ENCODE peak calls at places on chromosomes 7 and 10, in five cellular contexts. O is cardiac muscle cell, Z is pancreas, Y is mammary epithelial cell, H is neuronal stem cell. L is an unnamed sample.

GRCh38 chr7:137081276-137081675 is 212.8 kb downstream of the CHRM2 start:
- DNase-seq in O (peak; percentile 18), Z (no peak), Y (no peak), H (no peak), L (no peak)

GRCh38 chr10:133461841-133462240 is 8.1 kb downstream of the SCART1 start:
- DNase-seq in O (no peak), Z (peak; percentile 6), Y (no peak), H (no peak), L (no peak)

GRCh38 chr7:4799508-4800268 is 24.3 kb downstream of the AP5Z1 start:
- DNase-seq in O (peak; percentile 19), Z (no peak), Y (peak; percentile 12), H (no peak), L (no peak)

GRCh38 chr7:41164440-41164839 is 538.5 kb downstream of the INHBA start:
- DNase-seq in O (peak; percentile 8), Z (no peak), Y (no peak), H (no peak), L (no peak)

GRCh38 chr7:301291-302053 is 11.5 kb downstream of the FOXL3 start:
- DNase-seq in O (no peak), Z (no peak), Y (no peak), H (no peak), L (no peak)

GRCh38 chr10:23439452-23439919 is 611 bp downstream of the OTUD1 start:
- DNase-seq in O (peak; percentile 37), Z (no peak), Y (no peak), H (peak; percentile 15), L (no peak)

GRCh38 chr7:20777377-20778062 is 9.2 kb downstream of the SP8 start:
- DNase-seq in O (no peak), Z (no peak), Y (no peak), H (no peak), L (no peak)

GRCh38 chr10:102131286-102132170 is 1.3 kb upstream of the PPRC1 start:
- DNase-seq in O (no peak), Z (no peak), Y (peak; percentile 57), H (no peak), L (no peak)

GRCh38 chr7:93427107-93427506 is 147.4 kb downstream of the CALCR start:
- DNase-seq in O (no peak), Z (no peak), Y (no peak), H (no peak), L (no peak)

GRCh38 chr7:266851-267840 is 22.8 kb upstream of the FOXL3 start:
- DNase-seq in O (no peak), Z (peak; percentile 63), Y (peak; percentile 20), H (no peak), L (no peak)

GRCh38 chr10:87861566-87861952 is 1.8 kb downstream of the KLLN start:
- DNase-seq in O (peak; percentile 91), Z (peak; percentile 81), Y (peak; percentile 87), H (no peak), L (peak; percentile 19)

GRCh38 chr7:116806046-116806944 is 56.1 kb upstream of the CAPZA2 start:
- DNase-seq in O (no peak), Z (no peak), Y (no peak), H (no peak), L (no peak)

GRCh38 chr7:50682079-50682478 is 100.6 kb downstream of the GRB10 start:
- DNase-seq in O (no peak), Z (no peak), Y (no peak), H (no peak), L (no peak)

GRCh38 chr10:14423111-14423744 is 92.5 kb upstream of the FRMD4A start:
- DNase-seq in O (no peak), Z (peak; percentile 55), Y (no peak), H (no peak), L (no peak)

GRCh38 chr7:12385364-12385786 is 18.3 kb downstream of the VWDE start:
- DNase-seq in O (no peak), Z (no peak), Y (no peak), H (no peak), L (no peak)

GRCh38 chr10:92291921-92292860 is 1.2 kb downstream of the MARCHF5 start:
- DNase-seq in O (peak; percentile 69), Z (peak; percentile 41), Y (peak; percentile 58), H (peak; percentile 23), L (peak; percentile 5)

GRCh38 chr7:98423043-98423442 is 22.2 kb upstream of the BAIAP2L1 start:
- DNase-seq in O (peak; percentile 27), Z (no peak), Y (peak; percentile 9), H (no peak), L (no peak)

GRCh38 chr10:69383485-69384089 is 33.1 kb downstream of the TACR2 start:
- DNase-seq in O (peak; percentile 56), Z (no peak), Y (no peak), H (no peak), L (no peak)

GRCh38 chr10:131074682-131075081 is 236.8 kb downstream of the TCERG1L start:
- DNase-seq in O (no peak), Z (no peak), Y (no peak), H (no peak), L (no peak)

GRCh38 chr7:128988372-128988771 is 50.6 kb downstream of the IRF5 start:
- DNase-seq in O (no peak), Z (no peak), Y (no peak), H (no peak), L (no peak)

GRCh38 chr10:62577666-62578291 is 203.6 kb downstream of the ZNF365 start:
- DNase-seq in O (no peak), Z (no peak), Y (no peak), H (no peak), L (no peak)

GRCh38 chr7:141585592-141586510 is 34.6 kb downstream of the AGK start:
- DNase-seq in O (peak; percentile 87), Z (no peak), Y (peak; percentile 83), H (no peak), L (no peak)

GRCh38 chr10:6020806-6021205 is 41.4 kb downstream of the IL2RA start:
- DNase-seq in O (no peak), Z (no peak), Y (no peak), H (no peak), L (no peak)

GRCh38 chr10:79025113-79025832 is 43.5 kb upstream of the ZMIZ1 start:
- DNase-seq in O (no peak), Z (peak; percentile 60), Y (no peak), H (no peak), L (peak; percentile 82)

GRCh38 chr10:117241541-117242462 is 888 bp downstream of the SLC18A2 start:
- DNase-seq in O (peak; percentile 12), Z (no peak), Y (peak; percentile 7), H (no peak), L (no peak)

GRCh38 chr10:52778511-52779392 is 6.2 kb upstream of the MBL2 start:
- DNase-seq in O (peak; percentile 71), Z (no peak), Y (no peak), H (no peak), L (no peak)

GRCh38 chr10:12784646-12785045 is 216.9 kb downstream of the CCDC3 start:
- DNase-seq in O (no peak), Z (no peak), Y (no peak), H (no peak), L (no peak)

GRCh38 chr10:34824870-34825269 is 9.8 kb upstream of the PARD3 start:
- DNase-seq in O (no peak), Z (no peak), Y (no peak), H (no peak), L (no peak)

GRCh38 chr10:48556713-48557112 is 48.2 kb downstream of the ARHGAP22 start:
- DNase-seq in O (no peak), Z (no peak), Y (no peak), H (no peak), L (no peak)

GRCh38 chr7:11427686-11428273 is 404.2 kb downstream of the THSD7A start:
- DNase-seq in O (peak; percentile 87), Z (peak; percentile 13), Y (peak; percentile 38), H (peak; percentile 29), L (no peak)

GRCh38 chr7:63925262-63925625 is 73.4 kb upstream of the ZNF722 start:
- DNase-seq in O (no peak), Z (peak; percentile 34), Y (no peak), H (no peak), L (no peak)

GRCh38 chr10:5547934-5548660 is 23.3 kb downstream of the CALML3 start:
- DNase-seq in O (peak; percentile 23), Z (peak; percentile 28), Y (peak; percentile 93), H (no peak), L (no peak)

GRCh38 chr10:70479161-70479531 is 579 bp downstream of the PALD1 start:
- DNase-seq in O (no peak), Z (no peak), Y (no peak), H (no peak), L (no peak)
- H3K4me1 ChIP-seq in O (peaks cover 11% of the 10 kb centered on the region), Z (peaks cover 18% of the 10 kb centered on the region), Y (peaks cover 25% of the 10 kb centered on the region), H (peaks cover 8% of the 10 kb centered on the region), L (peaks cover 43% of the 10 kb centered on the region)

GRCh38 chr10:124131176-124131575 is 37.8 kb upstream of the CHST15 start:
- DNase-seq in O (no peak), Z (no peak), Y (no peak), H (no peak), L (no peak)
- H3K4me1 ChIP-seq in O (no peaks in the 10 kb centered on the region), Z (no peaks in the 10 kb centered on the region), Y (peaks cover 4% of the 10 kb centered on the region), H (peaks cover 18% of the 10 kb centered on the region), L (no peaks in the 10 kb centered on the region)

GRCh38 chr7:105003275-105003674 is 10.7 kb upstream of the KMT2E start:
- DNase-seq in O (peak; percentile 70), Z (no peak), Y (peak; percentile 76), H (no peak), L (no peak)

GRCh38 chr7:105001652-105002184 is 12.3 kb upstream of the KMT2E start:
- DNase-seq in O (no peak), Z (no peak), Y (no peak), H (no peak), L (no peak)

GRCh38 chr7:105000927-105001336 is 13.1 kb upstream of the KMT2E start:
- DNase-seq in O (no peak), Z (no peak), Y (no peak), H (no peak), L (no peak)

GRCh38 chr7:104998040-104998752 is 15.8 kb upstream of the KMT2E start:
- DNase-seq in O (no peak), Z (no peak), Y (no peak), H (no peak), L (no peak)

DNA sequence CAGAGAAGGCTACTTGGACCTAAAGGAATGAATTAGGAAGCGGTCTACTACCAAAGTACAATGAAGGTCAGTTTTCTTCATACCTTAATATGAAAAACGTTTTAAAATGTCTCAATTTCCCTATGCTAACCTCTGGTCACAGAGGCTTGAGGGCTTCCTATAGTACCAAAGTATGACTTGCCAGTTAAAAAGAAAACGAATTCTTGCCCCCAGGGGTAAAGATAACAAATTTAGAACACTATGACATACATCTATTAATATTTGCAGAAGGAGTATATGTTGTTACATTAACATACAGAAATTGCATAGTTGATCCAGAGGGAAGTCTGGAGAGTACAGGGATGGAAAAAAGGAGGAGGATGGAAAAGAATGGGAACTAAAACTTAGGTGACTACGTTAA is 13.8 kb upstream of the KMT2E start:
- DNase-seq in O (no peak), Z (no peak), Y (no peak), H (no peak), L (no peak)
- H3K4me1 ChIP-seq in O (peaks cover 27% of the 10 kb centered on the region), Z (peaks cover 84% of the 10 kb centered on the region), Y (peaks cover 29% of the 10 kb centered on the region), H (peaks cover 3% of the 10 kb centered on the region), L (peaks cover 86% of the 10 kb centered on the region)

GRCh38 chr10:72331575-72332422 is 22.9 kb downstream of the DNAJB12 start:
- DNase-seq in O (peak; percentile 93), Z (peak; percentile 93), Y (peak; percentile 98), H (peak; percentile 80), L (peak; percentile 86)
- H3K4me1 ChIP-seq in O (peaks cover 53% of the 10 kb centered on the region), Z (peaks cover 89% of the 10 kb centered on the region), Y (peaks cover 82% of the 10 kb centered on the region), H (peaks cover 55% of the 10 kb centered on the region), L (peaks cover 94% of the 10 kb centered on the region)